ENCODE peak calls at places on chromosomes 2 and 18, in five cellular contexts. H is occipital lobe; T is activated effector memory CD4-positive, alpha-beta T cell treated with anti-CD3 and anti-CD28 coated beads, Interleukin-2, amount 50 U/mL, for 16 hours; R is stimulated activated CD4-positive, alpha-beta T cell treated with anti-CD3 and anti-CD28 coated beads, Interleukin-2, amount 100 ng/mL, for 48 hours; X is GM13976. E is an unnamed sample.

GRCh38 chr2:20185176-20186022 is 39.5 kb downstream of the SDC1 start:
- DNase-seq in T (no peak), H (no peak), X (no peak), R (no peak), E (peak)

GRCh38 chr18:73842795-73843394 is 304.7 kb downstream of the FBXO15 start:
- DNase-seq in H (peak), R (peak), T (peak), X (peak), E (peak)

GRCh38 chr2:226728996-226729395 is 70.6 kb downstream of the IRS1 start:
- DNase-seq in H (no peak), T (no peak), X (no peak), R (no peak), E (no peak)

GRCh38 chr2:149544692-149545091 is 42.9 kb downstream of the MMADHC start:
- DNase-seq in R (no peak), H (no peak), T (no peak), X (no peak), E (no peak)

GRCh38 chr2:237199082-237199481 is 113.4 kb downstream of the COPS8 start:
- DNase-seq in H (no peak), R (no peak), T (no peak), X (no peak), E (no peak)

GRCh38 chr2:126666003-126666402 is 10.0 kb downstream of the GYPC start:
- DNase-seq in T (no peak), R (no peak), H (no peak), X (no peak), E (no peak)

GRCh38 chr2:100755441-100755840 is 64.5 kb upstream of the NPAS2 start:
- DNase-seq in X (no peak), H (no peak), R (no peak), T (no peak), E (no peak)

GRCh38 chr2:4140284-4140962 is 437.0 kb downstream of the DCDC2C start:
- DNase-seq in H (no peak), X (no peak), T (no peak), R (no peak), E (no peak)

GRCh38 chr2:122203523-122203922 is 448.1 kb downstream of the TSN start:
- DNase-seq in R (no peak), T (no peak), H (no peak), X (no peak), E (peak)

GRCh38 chr2:100238471-100238870 is 83.8 kb downstream of the LONRF2 start:
- DNase-seq in X (no peak), H (no peak), R (no peak), T (no peak), E (no peak)

GRCh38 chr18:13464432-13465125 is 246.0 kb downstream of the LDLRAD4 start:
- DNase-seq in R (peak), X (peak), H (no peak), T (peak), E (no peak)

GRCh38 chr2:23330214-23330613 is 54.8 kb upstream of the KLHL29 start:
- DNase-seq in X (no peak), T (no peak), H (no peak), R (no peak), E (peak)

GRCh38 chr18:49250819-49251388 is 209.5 kb downstream of the DYM start:
- DNase-seq in R (no peak), T (no peak), X (no peak), H (no peak), E (peak)

GRCh38 chr18:38606841-38607240 is 1041.2 kb upstream of the CELF4 start:
- DNase-seq in H (no peak), R (no peak), X (no peak), T (no peak), E (no peak)

GRCh38 chr18:24189007-24189528 is 50.2 kb downstream of the CABYR start:
- DNase-seq in R (no peak), X (peak), H (no peak), T (no peak), E (peak)

GRCh38 chr18:35378206-35378795 is 1.2 kb upstream of the ZNF396 start:
- DNase-seq in T (no peak), X (no peak), H (no peak), R (no peak), E (peak)

GRCh38 chr2:239246723-239247122 is 154.1 kb downstream of the HDAC4 start:
- DNase-seq in R (no peak), T (no peak), H (no peak), X (no peak), E (no peak)

GRCh38 chr2:40352321-40353099 is 99.4 kb downstream of the SLC8A1 start:
- DNase-seq in H (no peak), T (no peak), X (no peak), R (no peak), E (peak)

GRCh38 chr2:54808642-54809041 is 85.2 kb downstream of the EML6 start:
- DNase-seq in H (no peak), X (no peak), T (no peak), R (no peak), E (no peak)

GRCh38 chr18:43893001-43893637 is 615.8 kb upstream of the SYT4 start:
- DNase-seq in T (no peak), R (no peak), X (no peak), H (no peak), E (peak)

GRCh38 chr2:199916980-199917379 is 5.9 kb downstream of the C2orf69 start:
- DNase-seq in H (no peak), T (no peak), X (no peak), R (no peak), E (no peak)

GRCh38 chr2:240703417-240704341 is 12.0 kb downstream of the AQP12A start:
- DNase-seq in H (no peak), X (no peak), T (peak), R (no peak), E (no peak)

GRCh38 chr2:55992465-55992864 is 68.9 kb upstream of the EFEMP1 start:
- DNase-seq in T (no peak), H (no peak), R (no peak), X (no peak), E (peak)

GRCh38 chr18:57434536-57435494 is at the start of gene ONECUT2:
- DNase-seq in T (peak), X (peak), R (peak), H (peak), E (peak)

GRCh38 chr2:112811841-112812306 is 24.7 kb downstream of the IL1B start:
- DNase-seq in T (peak), H (no peak), R (no peak), X (no peak), E (peak)

GRCh38 chr2:109694190-109694589 is 80.0 kb downstream of the SOWAHC start:
- DNase-seq in R (no peak), H (no peak), X (no peak), T (no peak), E (no peak)

GRCh38 chr2:70122470-70122869 is 35.2 kb downstream of the PCBP1 start:
- DNase-seq in X (no peak), R (no peak), H (no peak), T (no peak), E (no peak)

GRCh38 chr2:227295806-227296205 is 29.2 kb upstream of the MFF start:
- DNase-seq in H (no peak), R (no peak), T (no peak), X (no peak), E (no peak)